ENCODE peak calls at places on chromosomes 2 and 18, in eight cellular contexts. C, F, O, L, U, B, T and E are unnamed samples.

GRCh38 chr2:128789221-128789620 is 470.6 kb upstream of the HS6ST1 start:
- DNase-seq in C (no peak), F (no peak), O (no peak), L (no peak), U (no peak), B (no peak), T (no peak), E (no peak)

GRCh38 chr2:197292614-197293013 is 18.0 kb downstream of the ANKRD44 start:
- DNase-seq in C (no peak), F (no peak), O (no peak), L (no peak), U (no peak), B (no peak), T (no peak), E (no peak)

GRCh38 chr2:105972226-105972625 is 221.9 kb downstream of the UXS1 start:
- DNase-seq in C (no peak), F (no peak), O (no peak), L (no peak), U (no peak), B (no peak), T (no peak), E (no peak)

GRCh38 chr2:110853516-110853915 is 121.1 kb downstream of the ACOXL start:
- DNase-seq in C (no peak), F (no peak), O (no peak), L (peak; percentile 30), U (peak; percentile 27), B (no peak), T (peak; percentile 58), E (no peak)

GRCh38 chr2:224363281-224363680 is 38.6 kb downstream of the FAM124B start:
- DNase-seq in C (no peak), F (no peak), O (no peak), L (no peak), U (no peak), B (no peak), T (no peak), E (no peak)

GRCh38 chr2:43127941-43128561 is 98.4 kb downstream of the ZFP36L2 start:
- DNase-seq in C (no peak), F (no peak), O (no peak), L (no peak), U (no peak), B (no peak), T (no peak), E (no peak)

GRCh38 chr2:223855426-223855825 is 18.0 kb upstream of the AP1S3 start:
- DNase-seq in C (no peak), F (no peak), O (no peak), L (no peak), U (peak; percentile 62), B (peak; percentile 16), T (no peak), E (no peak)

GRCh38 chr2:241443486-241444223 is 64.7 kb downstream of the STK25 start:
- DNase-seq in C (no peak), F (peak; percentile 80), O (peak; percentile 48), L (peak; percentile 90), U (peak; percentile 51), B (no peak), T (no peak), E (peak; percentile 50)

GRCh38 chr2:207289295-207290018 is 123.7 kb upstream of the KLF7 start:
- DNase-seq in C (no peak), F (no peak), O (no peak), L (no peak), U (no peak), B (no peak), T (no peak), E (no peak)

GRCh38 chr2:45793998-45794720 is 142.7 kb downstream of the PRKCE start:
- DNase-seq in C (no peak), F (peak; percentile 68), O (no peak), L (no peak), U (no peak), B (no peak), T (no peak), E (no peak)

GRCh38 chr2:215264374-215264773 is 47.5 kb upstream of the ATIC start:
- DNase-seq in C (no peak), F (no peak), O (no peak), L (no peak), U (no peak), B (no peak), T (no peak), E (no peak)

GRCh38 chr2:173027181-173028128 is 48.2 kb upstream of the MAP3K20 start:
- DNase-seq in C (peak; percentile 72), F (peak; percentile 63), O (no peak), L (peak; percentile 69), U (peak; percentile 89), B (no peak), T (peak; percentile 85), E (peak; percentile 96)

GRCh38 chr2:15989559-15989958 is 49.2 kb downstream of the MYCN start:
- DNase-seq in C (no peak), F (no peak), O (no peak), L (no peak), U (no peak), B (no peak), T (no peak), E (no peak)

DNA sequence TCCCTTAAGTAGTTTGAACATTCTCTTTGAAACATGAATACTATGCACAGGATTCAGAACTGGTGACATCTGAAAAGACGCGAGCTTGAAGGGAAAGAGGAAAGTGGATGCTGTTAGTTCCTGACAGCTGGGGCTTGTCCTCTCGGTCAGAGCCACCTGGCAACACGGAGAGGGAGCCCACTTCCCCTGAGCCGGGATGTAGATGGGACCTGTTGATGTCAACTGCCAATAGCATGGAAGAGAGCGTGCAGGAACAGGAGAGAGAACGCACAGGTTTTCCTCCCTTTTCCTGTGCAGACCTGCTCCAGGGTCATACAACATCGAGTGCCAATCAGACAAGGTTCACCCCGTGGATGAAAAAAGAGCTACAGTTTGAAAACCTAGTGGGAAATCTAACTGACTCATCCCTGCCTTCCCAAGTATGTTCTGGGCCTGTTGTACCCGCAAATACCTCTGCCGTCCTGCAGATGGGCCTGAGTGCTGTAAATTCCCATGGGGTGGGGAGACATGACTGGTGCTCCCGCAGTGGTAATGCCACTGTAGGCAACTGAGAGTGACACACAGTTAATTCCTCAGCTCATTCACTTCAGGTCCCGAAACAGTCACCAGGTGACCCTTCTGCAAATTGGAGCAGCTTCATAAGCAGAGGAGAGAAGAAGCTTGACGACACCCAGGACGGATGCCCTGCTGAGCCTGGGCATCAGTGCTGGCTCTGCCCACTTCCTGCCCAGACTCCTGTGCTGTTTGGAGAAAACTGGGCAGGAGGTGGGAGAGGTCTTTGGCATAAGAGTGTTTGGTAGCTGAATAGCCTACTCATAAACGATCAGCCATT is 13.9 kb upstream of the MBP start:
- DNase-seq in C (no peak), F (no peak), O (no peak), L (no peak), U (no peak), B (no peak), T (no peak), E (no peak)
- TF ChIP-seq CTCF in C (no peak), F (no peak), O (no peak), L (no peak), U (no peak), B (no peak), T (no peak), E (no peak)

GRCh38 chr2:79131687-79132086 is 11.4 kb downstream of the REG1A start:
- DNase-seq in C (no peak), F (no peak), O (no peak), L (no peak), U (no peak), B (no peak), T (no peak), E (no peak)
- TF ChIP-seq CTCF in C (no peak), F (no peak), O (no peak), L (no peak), U (no peak), B (no peak), T (no peak), E (no peak)

GRCh38 chr2:152421521-152422367 is 86.8 kb downstream of the FMNL2 start:
- DNase-seq in C (no peak), F (peak; percentile 99), O (no peak), L (no peak), U (peak; percentile 98), B (peak; percentile 94), T (no peak), E (no peak)

GRCh38 chr2:152420923-152421322 is 85.9 kb downstream of the FMNL2 start:
- DNase-seq in C (peak; percentile 53), F (no peak), O (no peak), L (no peak), U (no peak), B (no peak), T (no peak), E (no peak)

GRCh38 chr2:152418688-152419087 is 83.7 kb downstream of the FMNL2 start:
- DNase-seq in C (no peak), F (no peak), O (no peak), L (no peak), U (peak; percentile 64), B (no peak), T (no peak), E (no peak)

GRCh38 chr2:152423684-152424083 is 88.7 kb downstream of the FMNL2 start:
- DNase-seq in C (no peak), F (no peak), O (no peak), L (no peak), U (no peak), B (no peak), T (no peak), E (no peak)

GRCh38 chr2:152419944-152420813 is 85.2 kb downstream of the FMNL2 start:
- DNase-seq in C (no peak), F (no peak), O (no peak), L (no peak), U (no peak), B (no peak), T (no peak), E (no peak)
- TF ChIP-seq CTCF in C (no peak), F (no peak), O (no peak), L (no peak), U (no peak), B (no peak), T (no peak), E (no peak)

GRCh38 chr18:8519102-8519501 is 90.1 kb upstream of the RAB12 start:
- DNase-seq in C (no peak), F (no peak), O (no peak), L (no peak), U (no peak), B (no peak), T (no peak), E (no peak)

GRCh38 chr18:8525692-8526091 is 83.5 kb upstream of the RAB12 start:
- DNase-seq in C (no peak), F (no peak), O (no peak), L (no peak), U (no peak), B (no peak), T (peak; percentile 24), E (no peak)

GRCh38 chr18:8520266-8520665 is 89.0 kb upstream of the RAB12 start:
- DNase-seq in C (no peak), F (no peak), O (no peak), L (no peak), U (no peak), B (no peak), T (no peak), E (no peak)

GRCh38 chr18:8526316-8526715 is 82.9 kb upstream of the RAB12 start:
- DNase-seq in C (no peak), F (no peak), O (no peak), L (no peak), U (no peak), B (no peak), T (no peak), E (no peak)

GRCh38 chr18:8522756-8523155 is 86.5 kb upstream of the RAB12 start:
- DNase-seq in C (no peak), F (no peak), O (no peak), L (no peak), U (no peak), B (no peak), T (no peak), E (no peak)
- TF ChIP-seq CTCF in C (no peak), F (no peak), O (no peak), L (no peak), U (no peak), B (no peak), T (no peak), E (no peak)